ENCODE peak calls at places on chromosome 4, in five cellular contexts. J is neural progenitor cell, D is PC-3, S is HCT116, T is IMR-90. Y is an unnamed sample. For H3K9me3, the result is how much of the 10 kb centered on the place peaks cover.

GRCh38 chr4:6085943-6086628 is 67.9 kb upstream of the C4orf50 start:
- DNase-seq in T (no peak), S (no peak), J (no peak), D (no peak), Y (no peak)

GRCh38 chr4:76892601-76893000 is 5.3 kb downstream of the SOWAHB start:
- DNase-seq in D (peak), T (peak), S (no peak), J (no peak), Y (no peak)

GRCh38 chr4:10737335-10737734 is 52.8 kb upstream of the CLNK start:
- DNase-seq in D (no peak), J (no peak), S (no peak), T (peak), Y (no peak)

GRCh38 chr4:89799071-89799470 is 37.9 kb downstream of the SNCA start:
- DNase-seq in T (no peak), D (no peak), J (no peak), S (no peak), Y (no peak)

GRCh38 chr4:59180969-59181368 is 2019.2 kb upstream of the ADGRL3 start:
- DNase-seq in J (no peak), S (no peak), D (no peak), T (no peak), Y (no peak)

GRCh38 chr4:69754926-69755580 is 5.4 kb downstream of the SULT1B1 start:
- DNase-seq in D (no peak), S (no peak), T (no peak), J (no peak), Y (no peak)

GRCh38 chr4:99438578-99438875 is 3.4 kb upstream of the ADH7 start:
- DNase-seq in T (no peak), J (no peak), D (no peak), S (no peak), Y (no peak)

GRCh38 chr4:89681219-89681618 is 155.7 kb downstream of the SNCA start:
- DNase-seq in J (peak), D (no peak), T (no peak), S (peak), Y (no peak)

GRCh38 chr4:48129307-48130014 is 4.6 kb downstream of the TXK start:
- DNase-seq in S (no peak), J (no peak), T (no peak), D (peak), Y (no peak)

GRCh38 chr4:44651425-44651824 is at the start of gene YIPF7:
- DNase-seq in S (no peak), J (no peak), D (no peak), T (no peak), Y (no peak)

GRCh38 chr4:157128395-157128794 is 52.4 kb downstream of the GLRB start:
- DNase-seq in D (peak), J (no peak), T (peak), S (peak), Y (no peak)

GRCh38 chr4:107794001-107794400 is 30.7 kb upstream of the SGMS2 start:
- DNase-seq in S (no peak), J (peak), T (no peak), D (no peak), Y (no peak)

GRCh38 chr4:43243433-43244116 is 351.1 kb downstream of the GRXCR1 start:
- DNase-seq in D (no peak), J (no peak), T (no peak), S (no peak), Y (no peak)
- H3K9me3 ChIP-seq in D (under half), J (under half), T (under half), S (under half), Y (under half)

GRCh38 chr4:2245787-2246275 is 3.9 kb upstream of the HAUS3 start:
- DNase-seq in J (no peak), D (no peak), T (no peak), S (no peak), Y (no peak)

GRCh38 chr4:2247128-2248043 is 5.5 kb upstream of the HAUS3 start:
- DNase-seq in J (no peak), S (no peak), D (no peak), T (no peak), Y (no peak)

GRCh38 chr4:2246384-2247127 is 4.6 kb upstream of the HAUS3 start:
- DNase-seq in S (no peak), J (no peak), D (no peak), T (no peak), Y (no peak)

GRCh38 chr4:2243682-2244380 is 1.9 kb upstream of the HAUS3 start:
- DNase-seq in D (no peak), S (no peak), J (no peak), T (peak), Y (no peak)

DNA sequence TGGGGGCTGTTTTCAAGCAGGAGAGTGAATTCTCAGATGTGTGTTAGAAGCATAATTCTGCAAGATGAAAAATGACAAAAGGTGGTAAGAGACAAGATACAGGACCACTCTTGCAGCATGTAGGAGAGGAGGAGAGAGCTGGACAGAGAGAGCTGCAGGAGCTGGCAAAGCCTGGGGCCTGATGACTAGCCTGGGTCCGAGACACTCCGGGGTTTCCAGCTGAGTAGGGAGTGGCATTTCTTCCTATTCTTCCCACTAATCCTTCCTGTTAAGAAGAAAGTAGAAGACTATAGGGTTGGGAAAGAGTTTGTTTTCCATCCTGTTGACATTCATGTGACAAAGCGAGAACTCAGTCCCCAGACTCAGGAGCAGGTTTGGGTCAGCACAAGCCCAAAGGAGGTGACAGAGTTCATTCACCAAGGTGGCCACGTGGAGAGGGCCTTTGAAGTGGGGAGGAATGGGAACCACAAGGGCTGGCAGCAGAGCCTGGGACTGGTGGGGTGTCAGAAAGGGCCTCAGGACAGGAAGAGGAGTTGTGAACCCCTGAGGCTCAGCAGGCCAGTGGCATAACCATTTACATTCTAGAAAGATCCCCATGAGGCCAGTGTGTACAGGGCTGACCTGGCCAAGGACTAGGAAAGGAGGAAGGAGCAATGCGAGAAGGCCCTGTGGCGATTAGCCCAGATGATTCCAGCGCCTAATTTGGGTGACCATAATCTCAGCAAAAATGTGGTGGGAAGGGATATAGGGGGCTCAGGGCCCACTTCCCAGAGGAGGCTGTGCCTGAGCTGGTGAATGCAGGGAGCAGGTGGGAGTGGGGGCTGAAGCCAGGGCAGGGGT is 3.2 kb upstream of the HAUS3 start:
- DNase-seq in J (no peak), T (no peak), D (no peak), S (no peak), Y (no peak)
- H3K9ac ChIP-seq in J (no peak), T (no peak), D (no peak), S (no peak), Y (no peak)

GRCh38 chr4:169066934-169067333 is 56.9 kb upstream of the CBR4 start:
- DNase-seq in J (no peak), T (no peak), S (no peak), D (no peak), Y (no peak)
- H3K4me3 ChIP-seq in J (no peak), T (no peak), S (no peak), D (no peak), Y (no peak)

GRCh38 chr4:81314897-81315470 is 100.0 kb upstream of the PRKG2 start:
- DNase-seq in J (no peak), D (peak), T (peak), S (no peak), Y (no peak)

GRCh38 chr4:81314196-81314896 is 99.3 kb upstream of the PRKG2 start:
- DNase-seq in T (peak), S (no peak), J (peak), D (peak), Y (no peak)

GRCh38 chr4:81319657-81320056 is 104.6 kb upstream of the PRKG2 start:
- DNase-seq in S (no peak), J (no peak), T (no peak), D (no peak), Y (no peak)
- H3K9me3 ChIP-seq in S (under half), J (under half), T (under half), D (under half), Y (under half)

GRCh38 chr4:88244056-88244455 is 40.3 kb downstream of the PPM1K start:
- DNase-seq in D (no peak), J (no peak), T (no peak), S (no peak), Y (no peak)
- H3K9ac ChIP-seq in D (no peak), J (no peak), T (no peak), S (no peak), Y (no peak)

GRCh38 chr4:109214622-109215350 is 87.7 kb downstream of the COL25A1 start:
- DNase-seq in T (no peak), J (no peak), D (no peak), S (no peak), Y (no peak)
- H3K4me3 ChIP-seq in T (no peak), J (no peak), D (no peak), S (no peak), Y (no peak)

GRCh38 chr4:29405151-29405550 is 1315.0 kb upstream of the PCDH7 start:
- DNase-seq in T (peak), D (no peak), J (no peak), S (no peak), Y (no peak)
- H3K9me3 ChIP-seq in T (under half), D (under half), J (under half), S (under half), Y (under half)

GRCh38 chr4:109614466-109614865 is 54.4 kb downstream of the MCUB start:
- DNase-seq in D (no peak), J (no peak), T (no peak), S (no peak), Y (no peak)
- H3K9ac ChIP-seq in D (no peak), J (no peak), T (no peak), S (no peak), Y (no peak)

GRCh38 chr4:78297075-78297815 is 240.1 kb downstream of the FRAS1 start:
- DNase-seq in S (no peak), J (no peak), D (no peak), T (peak), Y (no peak)
- H3K4me3 ChIP-seq in S (no peak), J (no peak), D (no peak), T (no peak), Y (peak)

Y was measured in SK-N-MC.